ENCODE peak calls at places on chromosomes 3 and 15, in five cellular contexts. One of them, this sample, is unnamed.
A peak's percentile ranks its signal among the peaks of the same experiment; 100 is the strongest.

GRCh38 chr3:189981668-189982067 is 139.0 kb downstream of the P3H2 start:
- DNase-seq in ascending aorta: no peak
- DNase-seq in NT2/D1: no peak
- DNase-seq in CD8-positive, alpha-beta memory T cell: no peak
- DNase-seq in transverse colon: no peak
- DNase-seq in this sample: no peak

GRCh38 chr3:84974347-84974746 is 15.6 kb downstream of the CADM2 start:
- DNase-seq in transverse colon: no peak
- DNase-seq in NT2/D1: no peak
- DNase-seq in ascending aorta: no peak
- DNase-seq in CD8-positive, alpha-beta memory T cell: no peak
- DNase-seq in this sample: no peak

GRCh38 chr3:15427981-15428380 is 583 bp downstream of the EAF1 start:
- DNase-seq in ascending aorta: no peak
- DNase-seq in transverse colon: peak; percentile 46
- DNase-seq in CD8-positive, alpha-beta memory T cell: no peak
- DNase-seq in NT2/D1: no peak
- DNase-seq in this sample: peak; percentile 61

GRCh38 chr15:79943820-79944219 is 27.2 kb downstream of the BCL2A1 start:
- DNase-seq in ascending aorta: no peak
- DNase-seq in NT2/D1: no peak
- DNase-seq in transverse colon: no peak
- DNase-seq in CD8-positive, alpha-beta memory T cell: no peak
- DNase-seq in this sample: no peak

GRCh38 chr15:98649996-98650870 is 1.9 kb downstream of the IGF1R start:
- DNase-seq in NT2/D1: no peak
- DNase-seq in ascending aorta: no peak
- DNase-seq in transverse colon: peak; percentile 30
- DNase-seq in CD8-positive, alpha-beta memory T cell: peak; percentile 61
- DNase-seq in this sample: peak; percentile 48

GRCh38 chr15:71066983-71067382 is 48.3 kb upstream of the THSD4 start:
- DNase-seq in transverse colon: no peak
- DNase-seq in CD8-positive, alpha-beta memory T cell: no peak
- DNase-seq in ascending aorta: no peak
- DNase-seq in NT2/D1: no peak
- DNase-seq in this sample: no peak

GRCh38 chr3:9214185-9214584 is 35.3 kb downstream of the SRGAP3 start:
- DNase-seq in ascending aorta: no peak
- DNase-seq in CD8-positive, alpha-beta memory T cell: no peak
- DNase-seq in NT2/D1: no peak
- DNase-seq in transverse colon: no peak
- DNase-seq in this sample: no peak

GRCh38 chr3:70857926-70858325 is 545.5 kb upstream of the MDFIC2 start:
- DNase-seq in ascending aorta: no peak
- DNase-seq in NT2/D1: no peak
- DNase-seq in transverse colon: no peak
- DNase-seq in CD8-positive, alpha-beta memory T cell: no peak
- DNase-seq in this sample: no peak

GRCh38 chr3:186989429-186989828 is 59.1 kb downstream of the ST6GAL1 start:
- DNase-seq in transverse colon: no peak
- DNase-seq in CD8-positive, alpha-beta memory T cell: no peak
- DNase-seq in NT2/D1: no peak
- DNase-seq in ascending aorta: no peak
- DNase-seq in this sample: no peak

GRCh38 chr3:169173231-169173630 is 490.3 kb downstream of the MECOM start:
- DNase-seq in transverse colon: peak; percentile 13
- DNase-seq in ascending aorta: no peak
- DNase-seq in CD8-positive, alpha-beta memory T cell: no peak
- DNase-seq in NT2/D1: no peak
- DNase-seq in this sample: no peak

GRCh38 chr3:157122116-157122515 is 37.8 kb downstream of the CCNL1 start:
- DNase-seq in transverse colon: no peak
- DNase-seq in NT2/D1: no peak
- DNase-seq in ascending aorta: no peak
- DNase-seq in CD8-positive, alpha-beta memory T cell: no peak
- DNase-seq in this sample: no peak

GRCh38 chr3:6110451-6110850 is 750.5 kb upstream of the GRM7 start:
- DNase-seq in ascending aorta: no peak
- DNase-seq in transverse colon: no peak
- DNase-seq in NT2/D1: no peak
- DNase-seq in CD8-positive, alpha-beta memory T cell: no peak
- DNase-seq in this sample: no peak
- H3K9me3 ChIP-seq in ascending aorta: no peaks in the 10 kb centered on the region
- H3K9me3 ChIP-seq in transverse colon: no peaks in the 10 kb centered on the region
- H3K9me3 ChIP-seq in NT2/D1: no peaks in the 10 kb centered on the region
- H3K9me3 ChIP-seq in CD8-positive, alpha-beta memory T cell: no peaks in the 10 kb centered on the region
- H3K9me3 ChIP-seq in this sample: no peaks in the 10 kb centered on the region

GRCh38 chr15:25054943-25055342 is 100.2 kb downstream of the SNRPN start:
- DNase-seq in CD8-positive, alpha-beta memory T cell: peak; percentile 21
- DNase-seq in transverse colon: no peak
- DNase-seq in NT2/D1: no peak
- DNase-seq in ascending aorta: no peak
- DNase-seq in this sample: no peak
- H3K9me3 ChIP-seq in CD8-positive, alpha-beta memory T cell: peaks cover 93% of the 10 kb centered on the region
- H3K9me3 ChIP-seq in transverse colon: peaks cover 100% of the 10 kb centered on the region
- H3K9me3 ChIP-seq in NT2/D1: peaks cover 100% of the 10 kb centered on the region
- H3K9me3 ChIP-seq in ascending aorta: peaks cover 100% of the 10 kb centered on the region
- H3K9me3 ChIP-seq in this sample: peaks cover 99% of the 10 kb centered on the region

GRCh38 chr3:98482717-98483482 is 14.6 kb upstream of the OR5K2 start:
- DNase-seq in ascending aorta: no peak
- DNase-seq in CD8-positive, alpha-beta memory T cell: no peak
- DNase-seq in NT2/D1: no peak
- DNase-seq in transverse colon: no peak
- DNase-seq in this sample: no peak
- H3K9me3 ChIP-seq in ascending aorta: peaks cover 39% of the 10 kb centered on the region
- H3K9me3 ChIP-seq in CD8-positive, alpha-beta memory T cell: no peaks in the 10 kb centered on the region
- H3K9me3 ChIP-seq in NT2/D1: no peaks in the 10 kb centered on the region
- H3K9me3 ChIP-seq in transverse colon: no peaks in the 10 kb centered on the region
- H3K9me3 ChIP-seq in this sample: peaks cover 29% of the 10 kb centered on the region

GRCh38 chr3:46934508-46935167 is 41.9 kb downstream of the CCDC12 start:
- DNase-seq in CD8-positive, alpha-beta memory T cell: peak; percentile 30
- DNase-seq in NT2/D1: no peak
- DNase-seq in ascending aorta: no peak
- DNase-seq in transverse colon: no peak
- DNase-seq in this sample: no peak
- H3K9me3 ChIP-seq in CD8-positive, alpha-beta memory T cell: no peaks in the 10 kb centered on the region
- H3K9me3 ChIP-seq in NT2/D1: no peaks in the 10 kb centered on the region
- H3K9me3 ChIP-seq in ascending aorta: no peaks in the 10 kb centered on the region
- H3K9me3 ChIP-seq in transverse colon: no peaks in the 10 kb centered on the region
- H3K9me3 ChIP-seq in this sample: no peaks in the 10 kb centered on the region

GRCh38 chr3:75727985-75728384 is 57.4 kb downstream of the ZNF717 start:
- DNase-seq in CD8-positive, alpha-beta memory T cell: no peak
- DNase-seq in NT2/D1: no peak
- DNase-seq in ascending aorta: no peak
- DNase-seq in transverse colon: no peak
- DNase-seq in this sample: no peak
- H3K9me3 ChIP-seq in CD8-positive, alpha-beta memory T cell: peaks cover 12% of the 10 kb centered on the region
- H3K9me3 ChIP-seq in NT2/D1: peaks cover 57% of the 10 kb centered on the region
- H3K9me3 ChIP-seq in ascending aorta: peaks cover 55% of the 10 kb centered on the region
- H3K9me3 ChIP-seq in transverse colon: peaks cover 79% of the 10 kb centered on the region
- H3K9me3 ChIP-seq in this sample: peaks cover 91% of the 10 kb centered on the region

DNA sequence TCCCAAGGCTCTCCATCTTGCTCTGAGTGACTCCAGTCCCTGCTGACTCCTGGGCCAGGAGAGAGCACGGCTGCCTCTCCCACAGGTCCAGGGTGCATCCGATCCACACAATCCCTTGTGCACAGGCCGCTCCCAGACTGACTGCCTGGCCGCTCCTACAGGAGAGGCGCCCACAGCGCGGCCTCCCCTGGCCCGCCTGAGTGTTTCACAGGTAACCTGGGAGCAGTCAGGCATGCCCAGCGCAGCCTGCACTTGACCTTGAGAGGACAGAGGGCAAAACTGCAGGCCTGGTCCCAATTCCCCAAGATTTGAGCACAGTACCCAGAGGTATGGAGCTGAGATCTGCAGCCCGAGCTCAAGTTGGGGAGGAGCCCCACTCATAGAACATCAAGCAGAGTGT is 490.2 kb downstream of the CNTN6 start:
- DNase-seq in ascending aorta: no peak
- DNase-seq in CD8-positive, alpha-beta memory T cell: no peak
- DNase-seq in transverse colon: no peak
- DNase-seq in NT2/D1: no peak
- DNase-seq in this sample: no peak
- H3K9me3 ChIP-seq in ascending aorta: no peaks in the 10 kb centered on the region
- H3K9me3 ChIP-seq in CD8-positive, alpha-beta memory T cell: no peaks in the 10 kb centered on the region
- H3K9me3 ChIP-seq in transverse colon: no peaks in the 10 kb centered on the region
- H3K9me3 ChIP-seq in NT2/D1: no peaks in the 10 kb centered on the region
- H3K9me3 ChIP-seq in this sample: no peaks in the 10 kb centered on the region

GRCh38 chr15:25186411-25186810 is 231.6 kb downstream of the SNRPN start:
- DNase-seq in NT2/D1: no peak
- DNase-seq in CD8-positive, alpha-beta memory T cell: peak; percentile 4
- DNase-seq in transverse colon: no peak
- DNase-seq in ascending aorta: no peak
- DNase-seq in this sample: peak; percentile 12
- H3K9me3 ChIP-seq in NT2/D1: no peaks in the 10 kb centered on the region
- H3K9me3 ChIP-seq in CD8-positive, alpha-beta memory T cell: no peaks in the 10 kb centered on the region
- H3K9me3 ChIP-seq in transverse colon: peaks cover 10% of the 10 kb centered on the region
- H3K9me3 ChIP-seq in ascending aorta: no peaks in the 10 kb centered on the region
- H3K9me3 ChIP-seq in this sample: peaks cover 97% of the 10 kb centered on the region